ENCODE peak calls at places on chromosomes 6 and 20, in six cellular contexts. One of them, this sample, is unnamed.

GRCh38 chr20:1469306-1469905 is 2.8 kb upstream of the NSFL1C start:
- DNase-seq in IMR-90: no peak
- DNase-seq in psoas muscle: no peak
- DNase-seq in prostate gland: no peak
- DNase-seq in keratinocyte: no peak
- DNase-seq in endodermal cell: peak; percentile 41
- DNase-seq in this sample: no peak

GRCh38 chr6:114055319-114055718 is 84.4 kb upstream of the HDAC2 start:
- DNase-seq in psoas muscle: no peak
- DNase-seq in prostate gland: no peak
- DNase-seq in endodermal cell: no peak
- DNase-seq in IMR-90: no peak
- DNase-seq in keratinocyte: no peak
- DNase-seq in this sample: no peak

GRCh38 chr20:31560900-31561598 is 44.0 kb upstream of the ID1 start:
- DNase-seq in psoas muscle: peak; percentile 68
- DNase-seq in keratinocyte: peak; percentile 88
- DNase-seq in endodermal cell: no peak
- DNase-seq in IMR-90: peak; percentile 98
- DNase-seq in prostate gland: no peak
- DNase-seq in this sample: no peak

GRCh38 chr6:35728663-35729348 is 8.0 kb upstream of the ARMC12 start:
- DNase-seq in psoas muscle: peak; percentile 88
- DNase-seq in endodermal cell: no peak
- DNase-seq in IMR-90: no peak
- DNase-seq in prostate gland: peak; percentile 92
- DNase-seq in keratinocyte: peak; percentile 71
- DNase-seq in this sample: no peak

GRCh38 chr6:161355731-161356130 is 81.9 kb upstream of the AGPAT4 start:
- DNase-seq in keratinocyte: no peak
- DNase-seq in prostate gland: no peak
- DNase-seq in IMR-90: no peak
- DNase-seq in psoas muscle: no peak
- DNase-seq in endodermal cell: no peak
- DNase-seq in this sample: no peak

GRCh38 chr6:140032177-140032576 is 657.7 kb upstream of the CITED2 start:
- DNase-seq in endodermal cell: no peak
- DNase-seq in IMR-90: no peak
- DNase-seq in keratinocyte: no peak
- DNase-seq in psoas muscle: no peak
- DNase-seq in prostate gland: no peak
- DNase-seq in this sample: no peak

GRCh38 chr6:125444234-125444949 is 142.6 kb upstream of the HDDC2 start:
- DNase-seq in IMR-90: no peak
- DNase-seq in prostate gland: no peak
- DNase-seq in keratinocyte: no peak
- DNase-seq in psoas muscle: peak; percentile 69
- DNase-seq in endodermal cell: no peak
- DNase-seq in this sample: no peak

GRCh38 chr6:38391909-38392614 is 247.7 kb downstream of the BTBD9 start:
- DNase-seq in keratinocyte: no peak
- DNase-seq in endodermal cell: no peak
- DNase-seq in prostate gland: no peak
- DNase-seq in IMR-90: peak; percentile 37
- DNase-seq in psoas muscle: no peak
- DNase-seq in this sample: no peak

GRCh38 chr6:44221291-44221960 is 2.0 kb upstream of the SLC29A1 start:
- DNase-seq in psoas muscle: peak; percentile 94
- DNase-seq in IMR-90: peak; percentile 62
- DNase-seq in keratinocyte: no peak
- DNase-seq in endodermal cell: peak; percentile 92
- DNase-seq in prostate gland: peak; percentile 88
- DNase-seq in this sample: no peak

GRCh38 chr6:136529655-136530054 is 20.6 kb downstream of the MAP7 start:
- DNase-seq in endodermal cell: no peak
- DNase-seq in keratinocyte: no peak
- DNase-seq in IMR-90: no peak
- DNase-seq in prostate gland: no peak
- DNase-seq in psoas muscle: no peak
- DNase-seq in this sample: no peak

GRCh38 chr20:56328861-56329260 is 29.9 kb upstream of the FAM210B start:
- DNase-seq in keratinocyte: no peak
- DNase-seq in prostate gland: no peak
- DNase-seq in endodermal cell: peak; percentile 80
- DNase-seq in psoas muscle: no peak
- DNase-seq in IMR-90: peak; percentile 8
- DNase-seq in this sample: no peak

GRCh38 chr6:90914312-90914711 is 327.4 kb upstream of the MAP3K7 start:
- DNase-seq in IMR-90: no peak
- DNase-seq in prostate gland: no peak
- DNase-seq in endodermal cell: no peak
- DNase-seq in keratinocyte: no peak
- DNase-seq in psoas muscle: no peak
- DNase-seq in this sample: no peak

GRCh38 chr6:151385177-151385576 is 6.2 kb downstream of the ZBTB2 start:
- DNase-seq in psoas muscle: no peak
- DNase-seq in prostate gland: no peak
- DNase-seq in endodermal cell: no peak
- DNase-seq in keratinocyte: no peak
- DNase-seq in IMR-90: no peak
- DNase-seq in this sample: no peak

GRCh38 chr6:56850618-56851017 is 104.3 kb upstream of the BEND6 start:
- DNase-seq in prostate gland: no peak
- DNase-seq in keratinocyte: no peak
- DNase-seq in psoas muscle: no peak
- DNase-seq in IMR-90: no peak
- DNase-seq in endodermal cell: no peak
- DNase-seq in this sample: no peak

GRCh38 chr6:12555267-12555666 is 161.3 kb upstream of the PHACTR1 start:
- DNase-seq in IMR-90: peak; percentile 61
- DNase-seq in prostate gland: no peak
- DNase-seq in keratinocyte: no peak
- DNase-seq in psoas muscle: no peak
- DNase-seq in endodermal cell: no peak
- DNase-seq in this sample: no peak

GRCh38 chr20:38724603-38725457 is 544 bp downstream of the SLC32A1 start:
- DNase-seq in prostate gland: no peak
- DNase-seq in endodermal cell: peak; percentile 84
- DNase-seq in IMR-90: no peak
- DNase-seq in keratinocyte: no peak
- DNase-seq in psoas muscle: no peak
- DNase-seq in this sample: no peak

GRCh38 chr6:125995972-125996580 is 9.7 kb downstream of the TRMT11 start:
- DNase-seq in endodermal cell: peak; percentile 86
- DNase-seq in prostate gland: peak; percentile 26
- DNase-seq in IMR-90: peak; percentile 60
- DNase-seq in psoas muscle: peak; percentile 73
- DNase-seq in keratinocyte: no peak
- DNase-seq in this sample: peak; percentile 32

GRCh38 chr6:165662041-165662491 is 975 bp downstream of the PDE10A start:
- DNase-seq in IMR-90: peak; percentile 18
- DNase-seq in keratinocyte: no peak
- DNase-seq in prostate gland: no peak
- DNase-seq in endodermal cell: peak; percentile 87
- DNase-seq in psoas muscle: no peak
- DNase-seq in this sample: peak; percentile 48

GRCh38 chr20:17202668-17203067 is 24.2 kb upstream of the PCSK2 start:
- DNase-seq in prostate gland: no peak
- DNase-seq in keratinocyte: no peak
- DNase-seq in IMR-90: no peak
- DNase-seq in psoas muscle: no peak
- DNase-seq in endodermal cell: peak; percentile 81
- DNase-seq in this sample: no peak

GRCh38 chr6:125533710-125534397 is 215.6 kb upstream of the HEY2 start:
- DNase-seq in endodermal cell: peak; percentile 80
- DNase-seq in psoas muscle: no peak
- DNase-seq in keratinocyte: no peak
- DNase-seq in IMR-90: no peak
- DNase-seq in prostate gland: no peak
- DNase-seq in this sample: no peak

GRCh38 chr20:22227301-22227700 is 357.1 kb downstream of the FOXA2 start:
- DNase-seq in endodermal cell: no peak
- DNase-seq in IMR-90: no peak
- DNase-seq in psoas muscle: no peak
- DNase-seq in prostate gland: no peak
- DNase-seq in keratinocyte: no peak
- DNase-seq in this sample: no peak

GRCh38 chr20:22223251-22223650 is 361.1 kb downstream of the FOXA2 start:
- DNase-seq in endodermal cell: no peak
- DNase-seq in psoas muscle: no peak
- DNase-seq in keratinocyte: no peak
- DNase-seq in IMR-90: no peak
- DNase-seq in prostate gland: no peak
- DNase-seq in this sample: no peak

GRCh38 chr20:22232473-22232872 is 351.9 kb downstream of the FOXA2 start:
- DNase-seq in psoas muscle: no peak
- DNase-seq in prostate gland: no peak
- DNase-seq in IMR-90: no peak
- DNase-seq in endodermal cell: no peak
- DNase-seq in keratinocyte: no peak
- DNase-seq in this sample: no peak

DNA sequence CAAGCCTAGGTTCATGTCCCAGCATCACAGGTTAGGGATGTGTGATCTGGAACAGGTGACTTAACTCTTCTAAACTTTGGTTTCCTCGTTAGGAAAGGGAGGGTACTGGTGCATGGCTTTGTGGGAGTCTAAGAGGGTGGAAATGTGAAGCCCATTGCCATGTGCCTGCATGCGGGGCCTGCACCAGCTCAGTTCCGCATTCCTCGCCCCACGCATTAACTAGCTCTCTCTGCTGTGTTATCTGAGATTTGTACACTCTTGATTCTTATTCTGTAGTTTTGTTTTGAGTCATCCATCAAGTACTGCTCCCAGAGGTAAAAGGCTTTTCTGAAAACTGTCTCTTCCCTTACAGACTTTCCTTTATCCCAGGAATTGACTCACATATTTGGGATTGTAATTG is 357.5 kb downstream of the FOXA2 start:
- DNase-seq in prostate gland: no peak
- DNase-seq in IMR-90: no peak
- DNase-seq in endodermal cell: no peak
- DNase-seq in keratinocyte: no peak
- DNase-seq in psoas muscle: no peak
- DNase-seq in this sample: no peak
- H3K4me3 ChIP-seq in prostate gland: no peak overlapping the region
- H3K4me3 ChIP-seq in IMR-90: no peak overlapping the region
- H3K4me3 ChIP-seq in endodermal cell: no peak overlapping the region
- H3K4me3 ChIP-seq in keratinocyte: no peak overlapping the region
- H3K4me3 ChIP-seq in psoas muscle: no peak overlapping the region
- H3K4me3 ChIP-seq in this sample: no peak overlapping the region

GRCh38 chr20:47205577-47206123 is 150.8 kb downstream of the ZMYND8 start:
- DNase-seq in keratinocyte: no peak
- DNase-seq in endodermal cell: peak; percentile 84
- DNase-seq in IMR-90: peak; percentile 79
- DNase-seq in psoas muscle: peak; percentile 85
- DNase-seq in prostate gland: peak; percentile 38
- DNase-seq in this sample: no peak
- TF ChIP-seq CTCF in keratinocyte: peak; percentile 50
- TF ChIP-seq CTCF in endodermal cell: peak; percentile 72
- TF ChIP-seq CTCF in IMR-90: peak; percentile 63
- TF ChIP-seq CTCF in psoas muscle: peak; percentile 98
- TF ChIP-seq CTCF in prostate gland: no peak
- TF ChIP-seq CTCF in this sample: peak; percentile 83

GRCh38 chr6:16736856-16737255 is 24.4 kb downstream of the ATXN1 start:
- DNase-seq in endodermal cell: no peak
- DNase-seq in IMR-90: no peak
- DNase-seq in keratinocyte: no peak
- DNase-seq in prostate gland: no peak
- DNase-seq in psoas muscle: no peak
- DNase-seq in this sample: no peak
- H3K4me3 ChIP-seq in endodermal cell: no peak overlapping the region
- H3K4me3 ChIP-seq in IMR-90: no peak overlapping the region
- H3K4me3 ChIP-seq in keratinocyte: peak overlapping the region; percentile 1
- H3K4me3 ChIP-seq in prostate gland: no peak overlapping the region
- H3K4me3 ChIP-seq in psoas muscle: no peak overlapping the region
- H3K4me3 ChIP-seq in this sample: no peak overlapping the region

GRCh38 chr6:154399097-154399496 is 42.5 kb upstream of the IPCEF1 start:
- DNase-seq in IMR-90: peak; percentile 76
- DNase-seq in psoas muscle: no peak
- DNase-seq in keratinocyte: no peak
- DNase-seq in prostate gland: no peak
- DNase-seq in endodermal cell: no peak
- DNase-seq in this sample: no peak
- TF ChIP-seq CTCF in IMR-90: no peak
- TF ChIP-seq CTCF in psoas muscle: no peak
- TF ChIP-seq CTCF in keratinocyte: no peak
- TF ChIP-seq CTCF in prostate gland: no peak
- TF ChIP-seq CTCF in endodermal cell: no peak
- TF ChIP-seq CTCF in this sample: no peak

DNA sequence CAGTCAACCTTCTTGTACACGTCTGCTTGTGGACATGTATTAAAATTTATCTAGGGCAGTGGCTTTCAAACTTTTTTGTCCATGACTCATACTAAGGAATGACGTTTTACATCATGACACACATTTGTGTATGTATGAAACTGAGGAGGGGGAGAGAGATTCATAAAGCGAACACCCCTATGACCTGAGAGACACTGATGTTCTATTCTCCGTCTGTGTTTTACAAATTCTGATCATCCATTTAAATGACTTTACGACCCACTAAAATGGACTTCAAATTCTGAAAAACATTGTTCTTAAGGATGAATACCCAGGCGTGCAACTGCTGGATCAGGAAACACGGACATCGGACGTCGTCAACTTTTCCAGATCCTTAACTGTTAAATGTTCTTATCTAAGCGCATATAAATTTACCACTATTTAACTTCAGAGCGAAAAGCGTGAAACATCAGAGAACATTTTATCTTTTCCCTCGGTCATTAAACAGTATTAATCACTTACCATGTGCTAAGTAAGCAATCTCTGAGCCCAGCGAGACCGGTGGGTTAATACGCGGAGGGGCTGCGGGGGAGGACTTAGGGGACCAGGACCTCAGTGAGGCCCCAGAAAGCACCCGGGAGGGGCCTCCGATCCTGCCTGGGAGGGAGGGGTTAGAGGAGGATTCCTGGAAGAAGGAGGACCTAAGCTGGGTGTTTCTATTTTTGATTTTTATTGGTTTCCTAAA is 1.2 kb downstream of the PLAGL1 start:
- DNase-seq in endodermal cell: no peak
- DNase-seq in keratinocyte: no peak
- DNase-seq in IMR-90: peak; percentile 75
- DNase-seq in prostate gland: no peak
- DNase-seq in psoas muscle: peak; percentile 52
- DNase-seq in this sample: no peak
- H3K4me3 ChIP-seq in endodermal cell: peak overlapping the region; percentile 85
- H3K4me3 ChIP-seq in keratinocyte: peak overlapping the region; percentile 72
- H3K4me3 ChIP-seq in IMR-90: peak overlapping the region; percentile 69
- H3K4me3 ChIP-seq in prostate gland: peak overlapping the region; percentile 53
- H3K4me3 ChIP-seq in psoas muscle: peak overlapping the region; percentile 72
- H3K4me3 ChIP-seq in this sample: no peak overlapping the region

This sample was measured in dorsolateral prefrontal cortex.